ENCODE peak calls at places on chromosomes 1 and 21, in nine cellular contexts. D is omental fat pad, P is neural crest cell, V is fibroblast of pulmonary artery, O is brain microvascular endothelial cell, G is NB4, W is osteocyte, E is fibroblast of mammary gland, M is AG09309. N is an unnamed sample.

GRCh38 chr1:145690587-145691558 is 16.3 kb downstream of the PDZK1 start:
- DNase-seq in D (no peak), P (no peak), V (peak), O (peak), G (peak), W (no peak), E (peak), M (peak), N (no peak)

GRCh38 chr21:38349111-38349746 is 92.4 kb downstream of the KCNJ15 start:
- DNase-seq in D (no peak), P (no peak), V (peak), O (peak), G (no peak), W (no peak), E (peak), M (no peak), N (no peak)

GRCh38 chr1:6962956-6963915 is 178.0 kb downstream of the CAMTA1 start:
- DNase-seq in D (no peak), P (peak), V (no peak), O (no peak), G (no peak), W (no peak), E (peak), M (no peak), N (peak)

GRCh38 chr1:167995038-167995437 is 58.2 kb upstream of the MPC2 start:
- DNase-seq in D (no peak), P (no peak), V (no peak), O (no peak), G (no peak), W (no peak), E (no peak), M (no peak), N (no peak)

GRCh38 chr1:67716800-67717199 is 31.8 kb downstream of the GADD45A start:
- DNase-seq in D (no peak), P (no peak), V (peak), O (no peak), G (no peak), W (no peak), E (peak), M (no peak), N (no peak)

GRCh38 chr1:67830928-67831596 is 2.2 kb downstream of the GNG12 start:
- DNase-seq in D (no peak), P (no peak), V (peak), O (no peak), G (no peak), W (no peak), E (no peak), M (no peak), N (no peak)

GRCh38 chr1:67489643-67490042 is 59.4 kb upstream of the SERBP1 start:
- DNase-seq in D (no peak), P (no peak), V (peak), O (no peak), G (peak), W (no peak), E (peak), M (no peak), N (no peak)

GRCh38 chr1:41533016-41533730 is 48.7 kb upstream of the EDN2 start:
- DNase-seq in D (no peak), P (no peak), V (no peak), O (no peak), G (no peak), W (no peak), E (no peak), M (no peak), N (peak)

GRCh38 chr1:17021896-17022295 is 10.2 kb upstream of the ATP13A2 start:
- DNase-seq in D (no peak), P (no peak), V (no peak), O (no peak), G (no peak), W (no peak), E (no peak), M (no peak), N (no peak)

GRCh38 chr1:97308131-97308530 is 586.5 kb downstream of the PTBP2 start:
- DNase-seq in D (no peak), P (no peak), V (peak), O (no peak), G (no peak), W (no peak), E (peak), M (peak), N (no peak)

GRCh38 chr1:34163792-34164509 is 1.1 kb downstream of the CSMD2 start:
- DNase-seq in D (no peak), P (peak), V (no peak), O (no peak), G (no peak), W (no peak), E (no peak), M (no peak), N (no peak)

DNA sequence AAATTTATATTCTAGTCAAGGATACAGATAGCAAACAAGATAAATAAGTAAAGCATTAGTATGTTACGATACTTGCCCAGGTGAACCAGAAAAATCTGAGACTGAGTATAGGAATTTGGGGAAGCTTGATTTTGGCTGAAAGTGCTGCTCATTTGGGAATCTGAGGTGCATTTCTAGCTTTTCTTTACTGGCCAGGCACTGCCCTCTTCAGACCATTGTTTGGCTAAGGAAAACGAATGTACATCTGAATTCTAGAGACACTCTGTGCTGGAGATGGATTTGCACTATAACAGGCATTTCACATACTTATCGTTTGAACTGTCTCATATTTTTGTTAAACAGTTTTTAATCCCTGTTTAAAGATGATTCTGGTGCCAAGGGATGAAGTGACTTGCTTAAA is 23.4 kb downstream of the ARID1A start:
- DNase-seq in D (no peak), P (no peak), V (peak), O (no peak), G (no peak), W (no peak), E (no peak), M (no peak), N (no peak)
- TF ChIP-seq CTCF in D (no peak), P (no peak), V (peak), O (peak), G (no peak), W (peak), E (no peak), M (peak), N (no peak)

GRCh38 chr1:101995984-101996731 is 568 bp downstream of the OLFM3 start:
- DNase-seq in D (no peak), P (no peak), V (no peak), O (no peak), G (no peak), W (no peak), E (no peak), M (no peak), N (no peak)

GRCh38 chr1:101993703-101994102 is 3.0 kb downstream of the OLFM3 start:
- DNase-seq in D (no peak), P (no peak), V (peak), O (no peak), G (no peak), W (no peak), E (peak), M (no peak), N (no peak)

GRCh38 chr1:102002057-102002456 is 5.3 kb upstream of the OLFM3 start:
- DNase-seq in D (no peak), P (no peak), V (no peak), O (no peak), G (no peak), W (no peak), E (no peak), M (no peak), N (no peak)

GRCh38 chr1:101992816-101993575 is 3.7 kb downstream of the OLFM3 start:
- DNase-seq in D (no peak), P (no peak), V (no peak), O (no peak), G (no peak), W (no peak), E (no peak), M (no peak), N (no peak)

DNA sequence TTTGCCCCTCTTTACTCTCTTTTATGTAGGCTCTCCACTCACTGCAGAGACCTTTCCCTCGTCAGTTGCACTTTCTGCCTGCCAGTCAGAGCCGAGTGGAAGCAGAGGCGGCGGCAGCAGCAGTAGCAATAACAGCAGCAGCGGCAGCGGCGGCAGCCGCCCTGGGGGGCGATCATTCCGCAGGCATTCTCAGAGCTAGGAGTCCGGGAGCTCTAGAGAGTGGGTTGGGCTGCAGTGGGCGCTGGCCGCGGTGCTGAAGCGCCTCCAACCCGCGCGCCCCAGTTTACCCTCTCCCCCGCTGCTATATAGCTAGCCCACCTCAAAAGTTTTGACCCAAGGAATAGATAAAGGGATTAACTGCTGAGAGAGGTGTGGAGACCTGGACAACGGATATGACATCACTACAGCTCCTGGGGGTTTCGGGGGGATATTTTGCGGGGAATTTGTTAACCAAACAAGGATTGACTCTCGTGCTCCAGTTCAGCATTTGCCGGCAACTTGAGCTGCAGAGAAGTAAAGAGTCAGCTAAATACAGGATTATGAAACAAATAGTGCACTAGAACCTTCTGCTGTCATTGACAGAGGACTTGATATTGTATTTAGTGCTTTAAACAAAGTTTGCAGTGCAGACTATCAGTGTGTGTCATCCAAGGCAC is at the start of gene OLFM3:
- DNase-seq in D (no peak), P (peak), V (peak), O (peak), G (peak), W (no peak), E (no peak), M (no peak), N (no peak)
- TF ChIP-seq CTCF in D (no peak), P (no peak), V (no peak), O (no peak), G (no peak), W (no peak), E (no peak), M (no peak), N (no peak)

GRCh38 chr1:4172659-4173599 is 272.9 kb upstream of the C1orf174 start:
- DNase-seq in D (no peak), P (peak), V (no peak), O (no peak), G (peak), W (peak), E (no peak), M (no peak), N (peak)
- TF ChIP-seq CTCF in D (no peak), P (no peak), V (no peak), O (no peak), G (peak), W (no peak), E (no peak), M (no peak), N (no peak)

DNA sequence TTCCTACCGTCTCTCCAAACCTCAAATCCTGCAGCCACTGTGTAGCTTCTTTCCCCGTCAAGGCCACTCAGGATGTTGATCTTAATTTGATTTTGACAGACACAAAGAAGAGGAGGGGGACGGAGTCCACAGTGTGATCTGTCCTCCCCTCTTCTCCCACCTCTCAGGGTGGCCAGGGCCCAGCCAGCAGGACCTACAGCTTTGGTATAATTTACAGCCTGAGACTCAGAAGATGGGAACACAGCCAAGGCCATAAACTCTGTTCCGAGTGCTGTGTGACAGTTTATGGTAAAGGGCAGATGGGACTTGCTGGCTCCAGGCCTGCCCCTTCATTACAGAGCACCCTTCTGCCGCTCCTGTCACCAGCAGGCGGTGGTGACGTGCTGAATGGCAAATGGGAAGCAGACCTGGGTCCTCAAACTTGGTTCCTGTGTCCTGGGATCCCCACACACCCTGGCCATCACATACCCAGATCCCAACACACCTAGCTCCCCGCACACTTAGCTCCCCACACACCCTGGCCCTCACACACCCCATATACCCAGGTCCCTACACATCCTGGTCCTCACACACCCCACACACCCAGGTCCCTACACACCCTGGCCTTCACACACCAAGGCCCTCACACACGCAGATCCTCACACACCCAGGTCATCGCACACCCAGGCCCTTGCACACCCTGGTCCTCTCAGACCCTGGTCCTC is 71.7 kb downstream of the CD2 start:
- DNase-seq in D (no peak), P (no peak), V (no peak), O (no peak), G (no peak), W (no peak), E (no peak), M (no peak), N (no peak)
- TF ChIP-seq CTCF in D (no peak), P (no peak), V (no peak), O (no peak), G (no peak), W (no peak), E (no peak), M (no peak), N (no peak)

GRCh38 chr21:15521644-15522001 is 208.2 kb upstream of the USP25 start:
- DNase-seq in D (no peak), P (no peak), V (no peak), O (no peak), G (no peak), W (no peak), E (no peak), M (no peak), N (no peak)

GRCh38 chr21:15522148-15522547 is 207.6 kb upstream of the USP25 start:
- DNase-seq in D (no peak), P (no peak), V (no peak), O (no peak), G (no peak), W (no peak), E (no peak), M (no peak), N (no peak)

GRCh38 chr21:15524855-15525254 is 204.9 kb upstream of the USP25 start:
- DNase-seq in D (no peak), P (no peak), V (no peak), O (no peak), G (no peak), W (no peak), E (no peak), M (no peak), N (no peak)

GRCh38 chr21:15517394-15517793 is 212.4 kb upstream of the USP25 start:
- DNase-seq in D (no peak), P (no peak), V (no peak), O (no peak), G (no peak), W (no peak), E (no peak), M (no peak), N (no peak)

DNA sequence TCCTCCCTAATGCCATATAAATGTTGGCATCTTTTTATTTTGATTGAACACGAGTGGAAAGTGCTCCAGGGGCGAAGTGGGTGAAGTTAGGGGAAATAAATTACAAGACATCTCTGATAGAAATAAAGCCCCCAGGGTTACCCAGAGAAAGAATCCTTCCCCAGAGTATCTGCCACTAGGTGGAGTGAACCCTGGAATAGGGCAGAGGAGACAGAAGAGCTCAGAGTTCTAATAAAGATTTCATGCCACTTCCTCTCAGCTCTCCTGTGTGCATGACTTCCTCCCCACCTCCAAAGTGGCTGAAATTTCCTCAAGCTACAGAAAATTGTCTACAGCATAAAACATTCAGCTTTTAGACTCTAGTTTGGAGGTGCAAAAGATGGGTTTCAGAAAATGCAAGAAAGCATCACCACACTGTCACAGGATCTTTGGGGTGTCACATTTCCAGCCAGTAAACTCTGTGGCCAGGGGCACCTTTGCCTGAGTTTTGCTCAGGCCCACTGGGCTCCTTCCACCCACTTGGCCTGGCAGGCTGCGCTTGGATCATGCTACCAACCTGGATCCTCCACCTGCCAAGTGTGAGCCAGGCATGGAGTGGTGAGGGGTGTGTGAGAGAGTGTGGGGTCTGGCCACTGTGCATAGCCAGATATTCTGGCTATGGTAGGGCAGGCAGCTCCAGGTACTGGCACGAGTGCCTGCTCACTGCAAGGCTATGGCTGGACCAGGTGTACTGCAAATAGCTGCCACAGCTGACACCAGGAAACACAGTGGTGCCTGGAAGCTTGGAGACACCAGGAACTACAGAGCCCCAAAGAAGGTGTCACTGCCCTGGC is 208.8 kb upstream of the USP25 start:
- DNase-seq in D (no peak), P (no peak), V (no peak), O (no peak), G (peak), W (no peak), E (peak), M (no peak), N (no peak)
- TF ChIP-seq CTCF in D (no peak), P (peak), V (peak), O (peak), G (peak), W (peak), E (peak), M (peak), N (no peak)

GRCh38 chr1:239722080-239722479 is 335.7 kb downstream of the CHRM3 start:
- DNase-seq in D (no peak), P (no peak), V (no peak), O (no peak), G (no peak), W (no peak), E (no peak), M (no peak), N (no peak)

GRCh38 chr1:239725371-239725770 is 339.0 kb downstream of the CHRM3 start:
- DNase-seq in D (no peak), P (no peak), V (no peak), O (no peak), G (no peak), W (no peak), E (no peak), M (no peak), N (no peak)

GRCh38 chr1:239725933-239726332 is 339.6 kb downstream of the CHRM3 start:
- DNase-seq in D (no peak), P (no peak), V (no peak), O (no peak), G (no peak), W (no peak), E (no peak), M (no peak), N (no peak)

GRCh38 chr1:239719642-239720258 is 333.4 kb downstream of the CHRM3 start:
- DNase-seq in D (no peak), P (no peak), V (no peak), O (no peak), G (peak), W (no peak), E (no peak), M (no peak), N (no peak)

DNA sequence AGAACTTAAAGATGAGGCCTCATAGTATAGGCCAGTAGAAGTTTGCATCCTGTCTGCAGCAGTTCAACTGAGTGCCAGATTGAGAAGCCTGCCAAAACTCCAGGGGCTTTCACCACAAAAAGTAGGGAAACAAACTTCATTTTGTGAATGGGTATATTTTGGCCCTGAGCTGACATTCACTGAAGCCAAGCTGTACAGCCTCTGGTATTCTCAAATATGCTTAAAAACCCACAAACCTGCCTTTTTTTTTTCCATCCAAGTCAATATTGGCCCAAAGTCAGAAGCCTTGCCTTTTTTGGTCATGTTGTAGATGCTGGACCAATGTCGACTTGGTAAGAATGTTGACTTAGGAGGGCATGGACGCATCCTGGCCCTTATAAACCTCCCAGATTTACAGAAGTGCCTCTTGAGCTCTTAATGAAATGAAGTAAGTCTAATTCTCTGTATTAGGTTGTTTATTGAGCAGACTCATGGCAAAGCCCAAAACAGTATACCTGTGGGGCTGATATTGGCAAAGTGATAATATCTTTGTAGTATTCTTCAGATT is 337.5 kb downstream of the CHRM3 start:
- DNase-seq in D (no peak), P (no peak), V (no peak), O (no peak), G (no peak), W (no peak), E (no peak), M (no peak), N (no peak)
- TF ChIP-seq CTCF in D (no peak), P (no peak), V (no peak), O (no peak), G (no peak), W (no peak), E (no peak), M (no peak), N (no peak)

DNA sequence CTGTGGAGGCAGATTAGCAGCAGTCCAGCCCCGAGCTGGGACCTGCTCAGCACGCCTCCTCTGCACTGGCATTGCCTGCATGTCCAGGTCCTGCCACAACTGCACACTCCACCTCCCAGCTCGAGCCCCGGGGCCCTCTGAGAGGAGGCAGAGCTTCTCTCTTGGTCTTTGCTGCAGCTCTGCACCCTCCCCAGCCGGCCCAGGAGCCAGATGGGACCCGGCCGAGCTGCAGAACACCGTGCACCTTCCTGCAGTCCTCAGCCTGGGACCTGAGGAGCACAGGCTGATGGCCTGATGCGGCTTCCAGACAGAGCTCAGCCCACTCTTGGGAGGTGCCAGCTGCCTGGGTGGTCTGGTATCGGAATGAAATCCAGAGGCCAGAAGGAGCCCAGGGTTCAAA is 10.8 kb upstream of the SPSB1 start:
- DNase-seq in D (no peak), P (no peak), V (no peak), O (no peak), G (no peak), W (no peak), E (no peak), M (no peak), N (no peak)
- TF ChIP-seq CTCF in D (no peak), P (no peak), V (no peak), O (no peak), G (no peak), W (no peak), E (no peak), M (no peak), N (no peak)

GRCh38 chr1:56803561-56804156 is 15.5 kb downstream of the FYB2 start:
- DNase-seq in D (no peak), P (peak), V (peak), O (no peak), G (peak), W (no peak), E (peak), M (no peak), N (no peak)
- TF ChIP-seq CTCF in D (no peak), P (peak), V (peak), O (peak), G (peak), W (peak), E (peak), M (peak), N (no peak)